ENCODE peak calls at places on chromosomes 3 and 15, in nine cellular contexts. A is Caco-2, T is mucosa of descending colon, P is psoas muscle, C is Calu3, G is cardiac fibroblast, H is GM12864, W is ovary, Z is upper lobe of right lung. J is an unnamed sample.
A peak's percentile ranks its signal among the peaks of the same experiment; 100 is the strongest.

GRCh38 chr3:151278223-151278622 is at the start of gene P2RY14:
- DNase-seq in A (no peak), G (no peak), P (no peak), Z (no peak), T (no peak), W (no peak), H (no peak), C (no peak), J (no peak)

GRCh38 chr3:34859741-34860140 is 779.6 kb upstream of the ARPP21 start:
- DNase-seq in G (no peak), W (no peak), P (no peak), T (no peak), A (no peak), C (no peak), Z (no peak), H (no peak), J (no peak)

GRCh38 chr15:68518046-68518445 is 60.7 kb upstream of the CORO2B start:
- DNase-seq in C (no peak), Z (no peak), H (no peak), A (no peak), W (no peak), G (no peak), P (no peak), T (no peak), J (no peak)

GRCh38 chr3:127473244-127474024 is 117.1 kb downstream of the TPRA1 start:
- DNase-seq in P (no peak), W (no peak), T (peak; percentile 42), G (no peak), Z (no peak), H (no peak), C (peak; percentile 68), A (peak; percentile 44), J (peak; percentile 71)

GRCh38 chr15:72722071-72722696 is 36.2 kb downstream of the BBS4 start:
- DNase-seq in Z (peak; percentile 67), A (peak; percentile 66), C (peak; percentile 74), H (peak; percentile 52), T (peak; percentile 70), P (peak; percentile 32), G (peak; percentile 86), W (peak; percentile 51), J (peak; percentile 71)

GRCh38 chr15:92226020-92226612 is 167.6 kb upstream of the ST8SIA2 start:
- DNase-seq in H (no peak), W (no peak), P (no peak), G (peak; percentile 12), A (peak; percentile 42), Z (no peak), C (peak; percentile 28), T (no peak), J (peak; percentile 12)

GRCh38 chr3:88231632-88232031 is 81.9 kb downstream of the C3orf38 start:
- DNase-seq in P (no peak), H (no peak), W (no peak), Z (no peak), C (peak; percentile 7), A (no peak), G (no peak), T (no peak), J (no peak)

GRCh38 chr3:88713233-88713691 is 394.2 kb upstream of the EPHA3 start:
- DNase-seq in Z (no peak), T (no peak), P (no peak), C (no peak), A (no peak), W (no peak), G (no peak), H (no peak), J (no peak)

GRCh38 chr3:183586477-183586876 is 31.0 kb upstream of the KLHL6 start:
- DNase-seq in G (no peak), W (no peak), Z (no peak), C (no peak), P (no peak), H (no peak), A (no peak), T (no peak), J (no peak)

GRCh38 chr3:57127849-57128566 is 37.1 kb downstream of the IL17RD start:
- DNase-seq in A (no peak), Z (no peak), H (no peak), W (no peak), C (no peak), T (no peak), P (no peak), G (peak; percentile 17), J (peak; percentile 83)

GRCh38 chr3:70833510-70833835 is 521.0 kb upstream of the MDFIC2 start:
- DNase-seq in G (no peak), T (no peak), Z (no peak), W (no peak), P (no peak), H (no peak), A (no peak), C (no peak), J (no peak)

GRCh38 chr3:167115331-167115934 is 264.7 kb downstream of the ZBBX start:
- DNase-seq in T (no peak), G (no peak), W (no peak), A (no peak), C (no peak), P (no peak), Z (peak; percentile 49), H (no peak), J (no peak)

GRCh38 chr15:82571722-82572222 is 31.5 kb upstream of the RPS17 start:
- DNase-seq in Z (peak; percentile 73), A (no peak), P (peak; percentile 66), G (peak; percentile 75), T (peak; percentile 35), C (no peak), W (peak; percentile 76), H (no peak), J (peak; percentile 80)

GRCh38 chr3:194485876-194486539 is 794 bp downstream of the ATP13A3 start:
- DNase-seq in W (peak; percentile 65), Z (peak; percentile 79), C (peak; percentile 51), T (peak; percentile 72), A (peak; percentile 53), P (peak; percentile 50), H (no peak), G (peak; percentile 62), J (no peak)

GRCh38 chr15:85689729-85690128 is 105.0 kb downstream of the KLHL25 start:
- DNase-seq in Z (no peak), W (peak; percentile 44), A (no peak), P (no peak), H (peak; percentile 86), G (peak; percentile 84), T (peak; percentile 44), C (no peak), J (no peak)

GRCh38 chr3:25662921-25663320 is 1.8 kb downstream of the TOP2B start:
- DNase-seq in G (no peak), T (no peak), H (no peak), A (no peak), P (no peak), Z (no peak), W (no peak), C (no peak), J (no peak)

GRCh38 chr3:189756651-189757078 is 125.5 kb downstream of the TP63 start:
- DNase-seq in Z (no peak), T (no peak), G (no peak), W (no peak), C (no peak), A (peak; percentile 77), P (no peak), H (no peak), J (no peak)

GRCh38 chr3:16011376-16011775 is 163.1 kb upstream of the GALNT15 start:
- DNase-seq in G (no peak), A (no peak), T (no peak), P (no peak), Z (no peak), H (no peak), W (no peak), C (no peak), J (no peak)

GRCh38 chr15:67397139-67397538 is 123.8 kb upstream of the C15orf61 start:
- DNase-seq in W (no peak), C (no peak), T (no peak), H (no peak), A (no peak), P (no peak), G (no peak), Z (no peak), J (no peak)
- TF ChIP-seq CTCF in W (no peak), C (no peak), T (no peak), H (no peak), A (no peak), P (no peak), G (no peak), Z (no peak), J (no peak)

DNA sequence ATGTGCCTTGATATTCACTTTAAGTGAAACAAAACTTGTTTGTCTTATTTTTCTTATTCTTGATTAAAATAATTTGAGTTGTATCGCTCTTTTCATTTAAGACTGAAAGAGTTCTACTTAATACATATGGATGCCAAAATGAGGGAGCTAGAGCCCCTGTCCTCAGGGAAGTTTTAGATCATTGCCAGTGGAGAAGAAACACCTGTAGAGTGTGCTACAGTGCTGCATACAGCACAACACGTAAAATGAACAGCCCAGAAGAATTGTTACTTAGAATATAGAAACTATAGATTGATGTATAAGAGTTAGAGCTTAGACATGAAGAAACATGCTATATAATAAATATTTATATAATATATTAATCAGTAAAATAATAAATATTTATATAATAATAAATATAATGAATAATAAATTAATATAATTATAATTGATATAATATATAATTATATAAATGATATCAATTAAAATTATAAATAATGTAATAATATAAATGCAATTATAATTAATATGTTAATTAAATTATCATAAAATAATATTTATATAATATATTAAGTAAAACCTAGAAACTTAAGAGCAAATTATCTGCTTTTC is 1234.7 kb downstream of the ROBO2 start:
- DNase-seq in G (no peak), T (no peak), P (no peak), C (no peak), H (no peak), A (no peak), Z (no peak), W (no peak), J (no peak)
- TF ChIP-seq CTCF in G (no peak), T (no peak), P (no peak), C (no peak), H (no peak), A (no peak), Z (no peak), W (no peak), J (peak; percentile 3)

GRCh38 chr15:25134546-25134945 is 179.8 kb downstream of the SNRPN start:
- DNase-seq in C (no peak), T (no peak), G (peak; percentile 48), P (no peak), A (no peak), Z (no peak), H (no peak), W (no peak), J (no peak)
- TF ChIP-seq CTCF in C (no peak), T (no peak), G (peak; percentile 22), P (no peak), A (peak; percentile 21), Z (no peak), H (no peak), W (no peak), J (peak; percentile 37)

DNA sequence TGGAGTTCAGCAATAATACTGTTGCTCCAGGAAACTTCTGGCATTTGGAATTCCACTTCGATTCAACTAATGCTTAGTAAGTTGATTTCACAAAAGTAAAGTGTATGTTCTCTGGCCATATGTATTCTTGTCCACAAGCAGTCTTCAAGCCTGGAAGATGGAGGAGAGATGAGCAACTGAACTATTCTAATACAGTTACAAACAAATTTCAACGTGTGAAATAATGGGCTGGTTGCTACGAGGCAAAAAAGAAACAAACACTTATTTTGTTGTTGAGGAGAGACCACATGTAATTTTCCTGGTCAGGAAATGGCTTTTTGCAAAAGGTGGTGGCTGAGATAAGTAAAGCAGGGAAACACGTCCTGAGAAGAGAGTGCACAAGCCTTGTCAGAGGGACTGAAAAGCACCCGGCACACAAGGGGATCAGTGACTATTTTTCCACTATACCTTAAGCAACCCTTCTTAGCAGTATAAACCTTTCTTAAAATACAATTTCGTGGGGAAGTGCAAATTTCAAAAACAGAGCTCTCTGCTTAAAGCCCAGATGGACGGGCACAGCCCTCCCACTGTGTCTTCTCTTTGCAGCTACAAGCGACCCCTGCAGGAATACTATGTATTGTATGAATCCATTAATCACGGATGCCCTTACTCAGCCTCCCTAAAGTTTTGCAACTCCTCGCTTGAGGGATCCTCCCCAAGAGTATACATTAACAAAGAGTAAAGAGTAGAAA is 253.9 kb downstream of the IL5RA start:
- DNase-seq in C (no peak), H (no peak), T (no peak), P (no peak), A (no peak), G (no peak), W (no peak), Z (no peak), J (no peak)
- TF ChIP-seq CTCF in C (no peak), H (no peak), T (no peak), P (no peak), A (no peak), G (no peak), W (no peak), Z (no peak), J (peak; percentile 15)